ENCODE peak calls at places on chromosomes 11 and 22, in eight cellular contexts. L is substantia nigra, N is EL, J is HEK293T, B is body of pancreas, W is cardiac muscle cell, S is brain microvascular endothelial cell, D is kidney tubule cell. E is an unnamed sample.

GRCh38 chr11:44627911-44628729 is 62.7 kb downstream of the CD82 start:
- DNase-seq in D (peak), W (peak), L (peak), J (no peak), B (peak), N (peak), S (no peak), E (no peak)

GRCh38 chr11:36432747-36433146 is 77.3 kb downstream of the TRAF6 start:
- DNase-seq in B (no peak), S (no peak), J (no peak), W (no peak), N (no peak), D (peak), L (no peak), E (no peak)

GRCh38 chr22:25970348-25970995 is 198.8 kb upstream of the SEZ6L start:
- DNase-seq in D (peak), B (peak), W (no peak), N (no peak), J (no peak), L (no peak), S (no peak), E (no peak)

GRCh38 chr11:106238704-106239360 is 161.4 kb downstream of the AASDHPPT start:
- DNase-seq in L (no peak), N (no peak), J (no peak), W (peak), D (no peak), S (no peak), B (peak), E (no peak)

GRCh38 chr22:25051073-25051472 is 98.6 kb downstream of the KIAA1671 start:
- DNase-seq in B (no peak), L (no peak), S (no peak), W (no peak), N (no peak), J (peak), D (no peak), E (no peak)

GRCh38 chr11:32231909-32232493 is 141.1 kb downstream of the RCN1 start:
- DNase-seq in S (peak), N (peak), J (peak), D (peak), B (no peak), W (peak), L (no peak), E (no peak)

GRCh38 chr22:19287889-19288288 is 3.6 kb downstream of the CLTCL1 start:
- DNase-seq in L (no peak), S (peak), D (peak), B (no peak), J (no peak), W (peak), N (peak), E (peak)

GRCh38 chr11:10876168-10876567 is 18.3 kb upstream of the ZBED5 start:
- DNase-seq in S (no peak), B (no peak), L (no peak), N (peak), J (no peak), D (no peak), W (no peak), E (no peak)

GRCh38 chr11:95341246-95341645 is 110.2 kb upstream of the SESN3 start:
- DNase-seq in W (no peak), L (no peak), D (no peak), J (no peak), B (no peak), N (no peak), S (no peak), E (peak)

GRCh38 chr11:31810779-31811647 is at the start of gene PAX6:
- DNase-seq in S (peak), J (peak), D (peak), B (peak), W (peak), L (peak), N (peak), E (no peak)

GRCh38 chr22:49228431-49229037 is 599.1 kb downstream of the BRD1 start:
- DNase-seq in L (no peak), S (no peak), B (no peak), J (no peak), N (no peak), W (no peak), D (no peak), E (no peak)

GRCh38 chr11:66347425-66348276 is at the start of gene B4GAT1:
- DNase-seq in D (peak), J (peak), B (peak), N (peak), S (peak), W (peak), L (peak), E (peak)

GRCh38 chr22:47328550-47329243 is 566.2 kb downstream of the TBC1D22A start:
- DNase-seq in N (peak), J (no peak), L (no peak), S (peak), B (peak), W (peak), D (peak), E (peak)

GRCh38 chr11:14454861-14455632 is 44.6 kb downstream of the COPB1 start:
- DNase-seq in W (peak), D (peak), J (peak), N (peak), S (no peak), B (no peak), L (no peak), E (no peak)

GRCh38 chr22:32199961-32200360 is 4.9 kb downstream of the RFPL2 start:
- DNase-seq in S (no peak), L (no peak), W (no peak), D (no peak), J (no peak), N (no peak), B (no peak), E (no peak)

GRCh38 chr11:95512177-95512576 is 277.4 kb downstream of the FAM76B start:
- DNase-seq in L (no peak), S (peak), N (no peak), W (peak), D (peak), B (peak), J (no peak), E (peak)

GRCh38 chr22:33792837-33793236 is 127.4 kb downstream of the LARGE1 start:
- DNase-seq in L (no peak), B (no peak), S (no peak), N (no peak), W (no peak), D (no peak), J (no peak), E (no peak)

E was measured in skeletal muscle cell.